ENCODE peak calls at places on chromosomes 2 and 18, in four cellular contexts. C is iPS DF 6.9; Z is GM12878; A is CD8-positive, alpha-beta T cell. Q is an unnamed sample.

GRCh38 chr18:38807915-38808314 is 1242.3 kb upstream of the CELF4 start:
- DNase-seq in Z (no peak), A (no peak), C (no peak), Q (no peak)

GRCh38 chr2:37895135-37895534 is 30.0 kb upstream of the RMDN2 start:
- DNase-seq in Z (no peak), A (no peak), C (no peak), Q (no peak)

GRCh38 chr2:232875256-232876070 is 5.4 kb downstream of the SNORC start:
- DNase-seq in A (no peak), Z (no peak), C (no peak), Q (no peak)

GRCh38 chr2:38750793-38751042 is 443 bp downstream of the SRSF7 start:
- DNase-seq in C (no peak), A (peak), Z (no peak), Q (no peak)

GRCh38 chr18:6504605-6505510 is 90.1 kb upstream of the L3MBTL4 start:
- DNase-seq in A (no peak), C (no peak), Z (no peak), Q (no peak)

GRCh38 chr2:6341730-6342129 is 524.0 kb downstream of the CMPK2 start:
- DNase-seq in A (no peak), C (no peak), Z (no peak), Q (no peak)

GRCh38 chr2:127681288-127681771 is 6.0 kb upstream of the LIMS2 start:
- DNase-seq in A (no peak), Z (no peak), C (no peak), Q (no peak)

GRCh38 chr18:12015697-12016062 is 34.4 kb downstream of the IMPA2 start:
- DNase-seq in A (no peak), C (no peak), Z (no peak), Q (no peak)

GRCh38 chr18:58858591-58859468 is 5.8 kb upstream of the ZNF532 start:
- DNase-seq in C (no peak), Z (no peak), A (no peak), Q (no peak)

GRCh38 chr2:227890495-227891079 is 19.2 kb downstream of the DAW1 start:
- DNase-seq in Z (peak), A (no peak), C (no peak), Q (no peak)

GRCh38 chr2:9799011-9799596 is 44.2 kb upstream of the TAF1B start:
- DNase-seq in C (no peak), A (no peak), Z (no peak), Q (no peak)

GRCh38 chr2:120465989-120466703 is 120.2 kb downstream of the INHBB start:
- DNase-seq in C (peak), A (no peak), Z (no peak), Q (no peak)

GRCh38 chr2:127884436-127884835 is 1.3 kb downstream of the AMMECR1L start:
- DNase-seq in A (no peak), C (no peak), Z (no peak), Q (no peak)

GRCh38 chr2:117631546-117631945 is 182.9 kb upstream of the DDX18 start:
- DNase-seq in C (no peak), Z (no peak), A (no peak), Q (no peak)

DNA sequence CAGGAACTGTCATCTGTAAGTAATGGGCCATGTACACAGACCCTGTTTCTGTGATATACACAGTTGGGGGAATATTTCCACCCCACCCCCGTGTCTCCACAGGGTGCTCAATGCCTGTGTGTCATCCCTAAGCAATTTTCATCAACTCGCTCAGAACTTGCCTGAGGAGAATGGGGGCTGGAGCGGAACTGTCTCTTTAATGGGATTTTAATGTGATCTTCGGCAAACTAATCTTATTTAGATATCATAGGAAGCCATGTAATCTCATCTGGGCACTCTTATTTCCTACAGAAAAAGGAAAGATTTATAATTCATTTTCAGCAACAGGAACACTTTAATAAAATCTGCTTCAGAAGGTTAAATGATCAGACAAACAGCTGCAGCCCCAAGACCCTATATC is 183.3 kb upstream of the DDX18 start:
- DNase-seq in A (no peak), Z (no peak), C (no peak), Q (no peak)
- H3K27ac ChIP-seq in A (no peak), Z (no peak), C (no peak), Q (no peak)

GRCh38 chr2:99784282-99784681 is 294.5 kb upstream of the REV1 start:
- DNase-seq in C (no peak), A (no peak), Z (no peak), Q (no peak)
- H3K27ac ChIP-seq in C (no peak), A (no peak), Z (no peak), Q (no peak)

DNA sequence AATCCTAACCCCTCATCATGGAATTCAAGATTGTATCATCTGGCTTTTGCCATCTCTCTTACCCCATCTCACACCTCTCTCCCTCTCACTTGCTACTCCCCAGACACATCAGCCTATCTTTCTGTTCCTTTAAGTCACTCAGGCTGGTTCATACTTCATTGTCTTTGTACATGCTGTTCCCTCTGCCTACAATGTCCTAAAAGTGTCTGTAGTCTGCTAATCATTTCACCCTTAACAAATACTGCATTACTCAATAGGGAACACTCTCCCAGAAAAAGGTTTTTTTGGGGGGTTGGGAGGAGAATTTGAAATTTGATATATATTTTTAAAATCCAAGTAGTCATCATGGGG is 146.2 kb upstream of the KLF7 start:
- DNase-seq in A (no peak), Z (no peak), C (no peak), Q (no peak)
- H3K27ac ChIP-seq in A (no peak), Z (no peak), C (no peak), Q (no peak)

DNA sequence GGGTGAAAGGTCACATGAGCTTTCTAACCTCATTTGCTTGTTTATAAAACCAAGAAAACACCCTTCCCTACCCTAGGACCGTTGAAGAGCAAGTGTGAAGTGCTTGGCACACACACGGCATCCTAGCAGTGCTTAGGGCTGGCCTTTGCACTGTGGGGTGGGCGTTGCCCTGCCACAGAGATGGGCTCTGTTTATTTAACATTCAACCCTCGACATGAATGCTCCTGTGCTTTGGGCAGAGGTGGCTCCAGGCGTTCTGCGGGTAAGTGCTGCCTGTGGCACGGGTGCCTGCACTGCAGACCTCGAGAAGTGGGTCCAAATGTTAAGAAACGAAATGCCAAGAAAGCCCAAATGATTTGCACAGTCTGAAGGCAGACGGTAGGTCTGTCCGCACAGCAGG is 170.1 kb downstream of the FHOD3 start:
- DNase-seq in Z (no peak), C (no peak), A (no peak), Q (no peak)
- H3K27ac ChIP-seq in Z (no peak), C (no peak), A (no peak), Q (no peak)

GRCh38 chr18:13566941-13567762 is 159.2 kb downstream of the FAM210A start:
- DNase-seq in Z (peak), C (no peak), A (no peak), Q (no peak)
- H3K27ac ChIP-seq in Z (peak), C (no peak), A (peak), Q (peak)